ENCODE peak calls at places on chromosomes 3 and 15, in seven cellular contexts. G, M, L, N, D, U and Y are unnamed samples.
A peak's percentile ranks its signal among the peaks of the same experiment; 100 is the strongest.

GRCh38 chr3:179330438-179330837 is 7.6 kb downstream of the ZNF639 start:
- DNase-seq in G (no peak), M (no peak), L (no peak), N (no peak), D (peak; percentile 24), U (no peak), Y (no peak)

GRCh38 chr3:6994081-6994668 is 133.3 kb downstream of the GRM7 start:
- DNase-seq in G (no peak), M (no peak), L (peak; percentile 3), N (no peak), D (peak; percentile 12), U (no peak), Y (no peak)

GRCh38 chr3:40961104-40961857 is 238.0 kb upstream of the CTNNB1 start:
- DNase-seq in G (no peak), M (no peak), L (no peak), N (no peak), D (no peak), U (no peak), Y (no peak)

GRCh38 chr3:141456328-141456689 is 30.5 kb upstream of the RASA2 start:
- DNase-seq in G (no peak), M (no peak), L (no peak), N (peak; percentile 39), D (no peak), U (no peak), Y (no peak)

GRCh38 chr3:184372296-184372821 is 5.6 kb downstream of the THPO start:
- DNase-seq in G (no peak), M (no peak), L (no peak), N (no peak), D (no peak), U (no peak), Y (no peak)

GRCh38 chr3:87625911-87626310 is 349.5 kb upstream of the POU1F1 start:
- DNase-seq in G (no peak), M (no peak), L (no peak), N (no peak), D (no peak), U (no peak), Y (no peak)

GRCh38 chr3:17634964-17635363 is 107.5 kb downstream of the TBC1D5 start:
- DNase-seq in G (no peak), M (no peak), L (peak; percentile 15), N (no peak), D (no peak), U (no peak), Y (no peak)

GRCh38 chr15:89090791-89091666 is 2.8 kb downstream of the ABHD2 start:
- DNase-seq in G (no peak), M (peak; percentile 88), L (peak; percentile 65), N (peak; percentile 84), D (peak; percentile 71), U (peak; percentile 85), Y (peak; percentile 84)

GRCh38 chr3:125280966-125281365 is 68.4 kb upstream of the SLC12A8 start:
- DNase-seq in G (no peak), M (no peak), L (no peak), N (no peak), D (peak; percentile 37), U (no peak), Y (peak; percentile 48)

GRCh38 chr3:116905805-116906204 is 196.2 kb downstream of the TUSC7 start:
- DNase-seq in G (peak; percentile 47), M (no peak), L (no peak), N (no peak), D (no peak), U (no peak), Y (no peak)

GRCh38 chr3:112654979-112655378 is 14.0 kb upstream of the CCDC80 start:
- DNase-seq in G (peak; percentile 42), M (no peak), L (peak; percentile 64), N (no peak), D (no peak), U (no peak), Y (no peak)

GRCh38 chr15:50880221-50880620 is 28.3 kb upstream of the AP4E1 start:
- DNase-seq in G (no peak), M (no peak), L (no peak), N (no peak), D (no peak), U (no peak), Y (no peak)

GRCh38 chr3:53775018-53775417 is 71.2 kb downstream of the CHDH start:
- DNase-seq in G (no peak), M (no peak), L (no peak), N (no peak), D (no peak), U (no peak), Y (no peak)

GRCh38 chr3:51970606-51971300 is 3.1 kb downstream of the ABHD14B start:
- DNase-seq in G (peak; percentile 53), M (no peak), L (no peak), N (no peak), D (no peak), U (no peak), Y (peak; percentile 42)

GRCh38 chr15:85318048-85318731 is 62.2 kb upstream of the AKAP13 start:
- DNase-seq in G (no peak), M (no peak), L (peak; percentile 75), N (no peak), D (peak; percentile 96), U (no peak), Y (peak; percentile 96)

GRCh38 chr3:159823763-159824162 is 164.9 kb upstream of the IL12A start:
- DNase-seq in G (no peak), M (no peak), L (no peak), N (no peak), D (no peak), U (no peak), Y (no peak)

GRCh38 chr3:46702246-46703012 is 1.2 kb downstream of the TMIE start:
- DNase-seq in G (no peak), M (peak; percentile 35), L (no peak), N (no peak), D (no peak), U (peak; percentile 32), Y (no peak)

GRCh38 chr3:134754768-134755559 is 40.1 kb upstream of the EPHB1 start:
- DNase-seq in G (peak; percentile 92), M (peak; percentile 51), L (peak; percentile 19), N (no peak), D (peak; percentile 21), U (no peak), Y (peak; percentile 41)

GRCh38 chr3:179961081-179962078 is 75.4 kb downstream of the PEX5L start:
- DNase-seq in G (no peak), M (no peak), L (no peak), N (no peak), D (no peak), U (no peak), Y (no peak)

GRCh38 chr15:62883938-62884479 is 158.5 kb upstream of the TPM1 start:
- DNase-seq in G (no peak), M (no peak), L (no peak), N (no peak), D (no peak), U (no peak), Y (no peak)

GRCh38 chr3:196192036-196193001 is 18.9 kb downstream of the ZDHHC19 start:
- DNase-seq in G (peak; percentile 84), M (peak; percentile 66), L (no peak), N (no peak), D (no peak), U (peak; percentile 68), Y (peak; percentile 67)

GRCh38 chr3:179969525-179969924 is 67.2 kb downstream of the PEX5L start:
- DNase-seq in G (no peak), M (no peak), L (peak; percentile 59), N (no peak), D (no peak), U (no peak), Y (no peak)

GRCh38 chr3:4977889-4978258 is 1.4 kb upstream of the BHLHE40 start:
- DNase-seq in G (peak; percentile 85), M (no peak), L (no peak), N (no peak), D (no peak), U (no peak), Y (no peak)

GRCh38 chr15:67853454-67853853 is 13.6 kb upstream of the RNU6-1 start:
- DNase-seq in G (no peak), M (no peak), L (no peak), N (no peak), D (no peak), U (no peak), Y (no peak)
- H3K4me1 ChIP-seq in G (no peaks in the 10 kb centered on the region), M (no peaks in the 10 kb centered on the region), L (peaks cover 19% of the 10 kb centered on the region), N (peaks cover 3% of the 10 kb centered on the region), D (peaks cover 4% of the 10 kb centered on the region), U (no peaks in the 10 kb centered on the region), Y (no peaks in the 10 kb centered on the region)

GRCh38 chr3:189404036-189404435 is 227.2 kb upstream of the TP63 start:
- DNase-seq in G (no peak), M (no peak), L (no peak), N (no peak), D (no peak), U (no peak), Y (no peak)
- H3K27ac ChIP-seq in G (no peak overlapping the region), M (no peak overlapping the region), L (no peak overlapping the region), N (no peak overlapping the region), D (no peak overlapping the region), U (no peak overlapping the region), Y (no peak overlapping the region)

GRCh38 chr15:67133026-67133425 is 67.6 kb downstream of the SMAD3 start:
- DNase-seq in G (peak; percentile 31), M (no peak), L (no peak), N (no peak), D (no peak), U (no peak), Y (no peak)

GRCh38 chr15:67135494-67135893 is 70.1 kb downstream of the SMAD3 start:
- DNase-seq in G (peak; percentile 22), M (no peak), L (peak; percentile 90), N (no peak), D (peak; percentile 80), U (no peak), Y (peak; percentile 85)

GRCh38 chr15:67134577-67135492 is 69.4 kb downstream of the SMAD3 start:
- DNase-seq in G (peak; percentile 63), M (no peak), L (no peak), N (no peak), D (no peak), U (no peak), Y (no peak)

GRCh38 chr15:67132276-67132675 is 66.9 kb downstream of the SMAD3 start:
- DNase-seq in G (peak; percentile 37), M (no peak), L (no peak), N (no peak), D (no peak), U (no peak), Y (no peak)

GRCh38 chr15:67133738-67134576 is 68.6 kb downstream of the SMAD3 start:
- DNase-seq in G (no peak), M (no peak), L (peak; percentile 90), N (no peak), D (peak; percentile 91), U (no peak), Y (peak; percentile 72)
- H3K4me3 ChIP-seq in G (no peak overlapping the region), M (no peak overlapping the region), L (peak overlapping the region; percentile 12), N (no peak overlapping the region), D (no peak overlapping the region), U (no peak overlapping the region), Y (no peak overlapping the region)

DNA sequence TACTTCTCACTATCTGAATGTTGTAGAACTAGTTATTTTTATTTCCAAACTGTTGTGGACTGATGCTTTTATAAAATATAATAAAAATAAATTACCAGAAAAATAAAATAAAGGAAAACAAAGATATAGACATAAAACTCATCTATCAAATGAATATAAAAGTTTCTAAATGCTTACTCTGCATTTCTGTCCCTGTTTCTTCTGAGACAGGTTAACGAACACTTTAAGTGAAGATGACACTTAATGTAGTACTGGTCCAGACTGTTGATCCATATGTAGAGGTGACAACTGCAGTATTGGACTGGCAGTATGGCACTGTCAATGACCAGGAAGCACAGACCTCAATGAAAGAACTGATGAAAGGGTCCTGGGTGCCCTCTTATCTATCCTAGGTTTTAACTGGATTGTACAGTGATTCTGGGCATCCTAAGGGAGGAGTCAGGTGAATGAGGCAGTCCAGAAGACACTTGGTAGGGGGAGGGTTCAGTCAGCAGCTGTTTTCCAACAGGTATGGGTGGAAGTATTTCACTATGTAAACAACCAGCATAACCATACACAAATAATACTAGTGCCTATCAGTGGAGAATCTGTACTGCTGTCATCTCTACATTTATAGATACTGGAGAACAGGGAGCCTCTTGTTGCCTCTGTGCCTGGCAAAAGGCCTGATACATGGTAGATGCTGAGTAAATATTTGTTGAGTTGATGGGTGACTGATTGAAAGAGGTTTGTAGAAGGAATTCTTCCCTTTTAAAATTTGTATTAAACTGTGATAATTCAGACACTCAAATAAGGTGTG is 328.3 kb downstream of the RBMS3 start:
- DNase-seq in G (no peak), M (no peak), L (peak; percentile 47), N (no peak), D (no peak), U (no peak), Y (no peak)
- H3K4me1 ChIP-seq in G (no peaks in the 10 kb centered on the region), M (no peaks in the 10 kb centered on the region), L (peaks cover 35% of the 10 kb centered on the region), N (peaks cover 3% of the 10 kb centered on the region), D (no peaks in the 10 kb centered on the region), U (no peaks in the 10 kb centered on the region), Y (no peaks in the 10 kb centered on the region)